ENCODE peak calls at places on chromosomes 1 and 21, in six cellular contexts. A is transverse colon, S is ovary, B is upper lobe of right lung, J is lower lobe of right lung, P is suprapubic skin. R is an unnamed sample.

GRCh38 chr1:200971955-200972711 is 51.4 kb downstream of the KIF21B start:
- DNase-seq in B (peak; percentile 76), J (peak; percentile 65), S (peak; percentile 75), A (peak; percentile 66), P (peak; percentile 80), R (peak; percentile 73)

GRCh38 chr1:210143465-210144062 is 89.0 kb upstream of the SERTAD4 start:
- DNase-seq in S (peak; percentile 80), J (peak; percentile 75), B (peak; percentile 79), A (peak; percentile 77), P (peak; percentile 70), R (peak; percentile 80)

GRCh38 chr1:214439352-214440119 is 111.9 kb downstream of the PTPN14 start:
- DNase-seq in B (no peak), S (peak; percentile 78), A (peak; percentile 28), J (no peak), P (no peak), R (peak; percentile 71)

GRCh38 chr21:45977396-45977795 is 4.2 kb upstream of the COL6A1 start:
- DNase-seq in B (no peak), J (no peak), S (peak; percentile 77), A (peak; percentile 24), P (peak; percentile 73), R (no peak)

GRCh38 chr21:27519357-27519756 is 552.5 kb upstream of the ADAMTS5 start:
- DNase-seq in B (no peak), S (no peak), P (no peak), A (no peak), J (no peak), R (no peak)

GRCh38 chr1:67948155-67949075 is 102.0 kb downstream of the DIRAS3 start:
- DNase-seq in A (no peak), J (no peak), S (no peak), B (no peak), P (no peak), R (no peak)

GRCh38 chr21:36504067-36505058 is 24.4 kb upstream of the CLDN14 start:
- DNase-seq in A (peak; percentile 18), J (no peak), S (peak; percentile 47), P (no peak), B (no peak), R (peak; percentile 53)

GRCh38 chr21:46538851-46539666 is 65.8 kb downstream of the S100B start:
- DNase-seq in J (no peak), A (no peak), B (no peak), S (no peak), P (no peak), R (no peak)

GRCh38 chr1:147542549-147542857 is 1.2 kb downstream of the BCL9 start:
- DNase-seq in S (no peak), J (no peak), P (no peak), A (no peak), B (no peak), R (no peak)

GRCh38 chr1:35029756-35030155 is 2.0 kb downstream of the ZMYM6 start:
- DNase-seq in J (no peak), P (no peak), B (no peak), A (no peak), S (no peak), R (no peak)

GRCh38 chr1:154440031-154440430 is 34.9 kb downstream of the IL6R start:
- DNase-seq in B (no peak), A (no peak), J (no peak), S (no peak), P (no peak), R (no peak)

GRCh38 chr1:20494609-20495311 is 8.8 kb upstream of the CAMK2N1 start:
- DNase-seq in B (no peak), S (no peak), A (no peak), J (no peak), P (no peak), R (no peak)

GRCh38 chr21:15826147-15826780 is 96.5 kb downstream of the USP25 start:
- DNase-seq in J (no peak), A (peak; percentile 26), S (no peak), B (no peak), P (no peak), R (peak; percentile 19)
- TF ChIP-seq CTCF in J (peak; percentile 62), A (peak; percentile 50), S (no peak), B (peak; percentile 59), P (peak; percentile 36), R (peak; percentile 48)

GRCh38 chr1:26317612-26318337 is at the start of gene CD52:
- DNase-seq in P (no peak), S (no peak), J (no peak), B (no peak), A (peak; percentile 63), R (no peak)

GRCh38 chr1:26320896-26321295 is 3.1 kb downstream of the CD52 start:
- DNase-seq in J (no peak), P (no peak), S (no peak), A (no peak), B (no peak), R (no peak)

GRCh38 chr1:26318338-26319064 is 743 bp downstream of the CD52 start:
- DNase-seq in S (no peak), J (peak; percentile 72), P (no peak), B (peak; percentile 75), A (peak; percentile 46), R (no peak)

GRCh38 chr1:26315874-26316850 is 1.6 kb upstream of the CD52 start:
- DNase-seq in B (no peak), A (no peak), P (no peak), J (no peak), S (no peak), R (no peak)

DNA sequence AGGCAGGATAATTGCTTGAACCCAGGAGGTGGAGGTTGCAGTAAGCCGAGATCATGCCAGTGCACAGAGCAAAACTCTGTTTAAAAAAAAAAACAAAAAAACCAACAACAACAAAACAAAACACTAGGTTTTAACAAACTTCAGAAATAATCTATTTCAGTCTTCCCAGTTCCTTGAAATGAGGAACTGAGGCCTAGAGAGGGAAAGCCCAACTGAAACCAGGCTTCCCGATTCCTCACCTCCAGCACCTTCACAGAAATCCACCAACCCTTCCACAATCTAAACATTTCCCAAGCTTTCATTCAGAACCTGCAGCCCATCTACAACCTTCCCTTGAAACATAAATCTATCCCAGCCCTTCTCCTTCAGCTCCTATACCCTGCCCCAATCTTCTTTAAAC is 615 bp upstream of the CD52 start:
- DNase-seq in P (no peak), S (no peak), A (no peak), B (no peak), J (no peak), R (no peak)
- H3K4me3 ChIP-seq in P (no peak overlapping the region), S (no peak overlapping the region), A (no peak overlapping the region), B (peak overlapping the region; percentile 54), J (peak overlapping the region; percentile 58), R (no peak overlapping the region)

GRCh38 chr1:89531480-89532139 is 7.0 kb downstream of the LRRC8B start:
- DNase-seq in S (no peak), B (no peak), P (no peak), A (no peak), J (no peak), R (no peak)
- H3K4me1 ChIP-seq in S (no peaks in the 10 kb centered on the region), B (no peaks in the 10 kb centered on the region), P (peaks cover 15% of the 10 kb centered on the region), A (no peaks in the 10 kb centered on the region), J (peaks cover 6% of the 10 kb centered on the region), R (peaks cover 38% of the 10 kb centered on the region)

DNA sequence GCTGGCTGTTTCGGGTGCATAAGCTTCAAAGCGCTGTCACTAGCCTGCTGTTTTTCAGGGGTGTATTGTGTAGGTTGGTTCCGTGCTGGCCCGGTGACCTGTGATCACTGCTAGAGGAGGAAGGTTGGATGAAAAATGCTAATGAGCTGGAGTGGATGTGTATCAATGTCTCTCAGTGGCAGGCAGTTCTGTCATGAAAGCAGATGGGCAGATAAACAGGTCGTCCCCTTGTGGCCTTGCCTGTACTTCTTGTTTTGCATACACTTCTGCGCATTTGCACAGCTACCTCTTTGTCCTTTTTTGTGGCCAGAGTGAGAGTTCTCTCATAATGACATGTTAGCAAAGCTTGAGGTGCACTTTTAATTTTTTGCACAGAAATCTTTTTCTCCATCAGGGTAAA is 2.9 kb downstream of the SELENON start:
- DNase-seq in A (no peak), S (no peak), B (no peak), P (no peak), J (no peak), R (no peak)
- TF ChIP-seq CTCF in A (no peak), S (no peak), B (no peak), P (no peak), J (no peak), R (no peak)

GRCh38 chr1:196393282-196393681 is 215.0 kb downstream of the KCNT2 start:
- DNase-seq in P (no peak), B (no peak), A (no peak), J (no peak), S (no peak), R (no peak)
- H3K4me3 ChIP-seq in P (no peak overlapping the region), B (no peak overlapping the region), A (no peak overlapping the region), J (no peak overlapping the region), S (no peak overlapping the region), R (no peak overlapping the region)

GRCh38 chr1:234844479-234845031 is 234.6 kb upstream of the IRF2BP2 start:
- DNase-seq in A (no peak), J (no peak), P (no peak), S (no peak), B (no peak), R (no peak)
- H3K4me1 ChIP-seq in A (no peaks in the 10 kb centered on the region), J (peaks cover 46% of the 10 kb centered on the region), P (peaks cover 6% of the 10 kb centered on the region), S (no peaks in the 10 kb centered on the region), B (peaks cover 34% of the 10 kb centered on the region), R (peaks cover 15% of the 10 kb centered on the region)

DNA sequence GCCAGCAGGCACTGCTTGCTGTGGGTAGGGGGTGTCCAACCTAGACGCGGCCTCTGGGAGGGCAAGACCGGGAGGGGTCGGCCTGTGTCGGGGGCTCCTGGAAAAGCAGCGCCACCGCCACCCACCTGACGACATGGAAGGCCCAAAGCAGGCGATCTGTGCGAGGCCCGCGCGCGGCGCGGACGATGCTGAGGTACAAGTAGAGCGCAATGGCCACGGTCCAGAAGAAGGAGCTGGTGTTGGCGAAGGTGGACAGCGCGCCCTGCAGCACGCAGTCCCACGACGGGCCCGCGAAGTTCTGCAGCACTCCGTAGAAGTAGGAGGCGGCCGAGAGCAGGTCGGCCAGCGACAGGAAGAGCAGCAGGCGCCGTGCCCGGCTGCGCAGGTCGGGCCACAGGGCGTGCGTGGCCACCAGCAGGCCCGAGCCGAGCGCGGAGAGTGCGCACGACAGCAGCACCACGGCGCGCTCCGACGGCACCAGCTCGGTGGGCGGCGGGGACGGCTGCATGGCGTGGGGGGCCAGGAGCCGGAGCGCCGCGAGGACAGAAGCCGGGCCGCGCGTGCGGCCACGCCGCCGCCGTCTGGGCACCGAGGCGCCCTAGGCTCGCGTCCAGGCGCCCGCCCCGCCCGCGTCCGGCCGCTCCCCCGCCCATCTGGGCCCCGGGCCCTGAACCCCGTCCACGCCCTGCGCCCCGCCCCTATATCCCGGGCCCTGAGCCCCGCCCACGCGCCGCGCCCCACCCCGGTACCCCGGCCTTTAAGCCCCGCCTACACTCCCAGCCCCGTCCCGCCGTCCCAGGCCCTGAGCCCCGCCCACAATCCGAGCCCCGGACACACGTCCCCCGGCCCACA is at the start of gene GPR157:
- DNase-seq in A (peak; percentile 95), B (peak; percentile 97), J (peak; percentile 95), S (peak; percentile 90), P (peak; percentile 91), R (peak; percentile 94)
- TF ChIP-seq CTCF in A (no peak), B (no peak), J (no peak), S (peak; percentile 34), P (no peak), R (peak; percentile 32)

GRCh38 chr21:44970766-44971671 is 31.2 kb downstream of the SLX9 start:
- DNase-seq in S (no peak), J (no peak), P (no peak), A (no peak), B (no peak), R (no peak)
- H3K4me3 ChIP-seq in S (no peak overlapping the region), J (no peak overlapping the region), P (no peak overlapping the region), A (no peak overlapping the region), B (no peak overlapping the region), R (no peak overlapping the region)

GRCh38 chr1:151989131-151989868 is 4.4 kb downstream of the S100A10 start:
- DNase-seq in P (peak; percentile 92), A (peak; percentile 76), J (peak; percentile 80), S (peak; percentile 59), B (peak; percentile 85), R (peak; percentile 17)
- H3K4me1 ChIP-seq in P (peaks cover 80% of the 10 kb centered on the region), A (peaks cover 45% of the 10 kb centered on the region), J (peaks cover 85% of the 10 kb centered on the region), S (peaks cover 20% of the 10 kb centered on the region), B (peaks cover 66% of the 10 kb centered on the region), R (peaks cover 58% of the 10 kb centered on the region)

GRCh38 chr1:22053018-22053860 is 730 bp downstream of the CDC42 start:
- DNase-seq in B (peak; percentile 87), A (peak; percentile 65), J (peak; percentile 81), P (peak; percentile 79), S (peak; percentile 61), R (peak; percentile 65)
- TF ChIP-seq CTCF in B (no peak), A (no peak), J (no peak), P (no peak), S (no peak), R (no peak)

R was measured in body of pancreas.